ENCODE peak calls at places on chromosomes 2 and 18, in five cellular contexts. N, B, R, G and C are unnamed samples.

GRCh38 chr2:241763551-241764271 is 12.9 kb upstream of the GAL3ST2 start:
- DNase-seq in N (no peak), R (no peak), B (no peak), G (no peak), C (no peak)

GRCh38 chr2:231191896-231192872 is 6.2 kb upstream of the ARMC9 start:
- DNase-seq in N (no peak), G (peak), R (no peak), B (no peak), C (peak)

GRCh38 chr2:176018708-176019107 is 16.6 kb upstream of the LNPK start:
- DNase-seq in N (peak), B (no peak), R (no peak), G (no peak), C (no peak)

GRCh38 chr2:240033330-240033678 is 3.1 kb upstream of the OR6B2 start:
- DNase-seq in R (no peak), B (no peak), N (no peak), G (no peak), C (no peak)

GRCh38 chr2:60470340-60470739 is 83.1 kb downstream of the BCL11A start:
- DNase-seq in G (no peak), N (no peak), B (no peak), R (no peak), C (no peak)

GRCh38 chr2:98822301-98823164 is 91.6 kb upstream of the MGAT4A start:
- DNase-seq in G (no peak), B (peak), R (peak), N (no peak), C (no peak)

GRCh38 chr18:52392160-52392559 is 52.2 kb downstream of the DCC start:
- DNase-seq in G (no peak), N (no peak), B (no peak), R (no peak), C (no peak)

GRCh38 chr2:64749446-64749845 is 95.7 kb upstream of the SERTAD2 start:
- DNase-seq in G (no peak), N (no peak), B (no peak), R (no peak), C (no peak)

GRCh38 chr2:23545811-23546210 is 160.8 kb downstream of the KLHL29 start:
- DNase-seq in B (no peak), R (no peak), N (no peak), G (no peak), C (no peak)

GRCh38 chr2:45119038-45119437 is 109.8 kb upstream of the SIX2 start:
- DNase-seq in G (no peak), R (no peak), N (peak), B (no peak), C (peak)

GRCh38 chr18:6920099-6920955 is 190.8 kb downstream of the ARHGAP28 start:
- DNase-seq in N (peak), B (peak), G (peak), R (no peak), C (peak)

GRCh38 chr18:44466997-44467396 is 213.7 kb upstream of the SETBP1 start:
- DNase-seq in N (no peak), B (no peak), R (no peak), G (no peak), C (no peak)

GRCh38 chr2:2188344-2189111 is 142.5 kb downstream of the MYT1L start:
- DNase-seq in R (no peak), N (no peak), B (no peak), G (no peak), C (no peak)

GRCh38 chr18:58176915-58177717 is 133.1 kb downstream of the NEDD4L start:
- DNase-seq in G (no peak), B (no peak), N (peak), R (no peak), C (peak)

GRCh38 chr2:112646102-112646719 is 472 bp downstream of the SLC20A1 start:
- DNase-seq in B (no peak), G (no peak), N (no peak), R (no peak), C (no peak)

GRCh38 chr2:76684762-76685161 is 837.4 kb downstream of the LRRTM4 start:
- DNase-seq in N (no peak), R (no peak), B (no peak), G (no peak), C (no peak)

GRCh38 chr2:130181338-130181879 is at the start of gene SMPD4:
- DNase-seq in R (peak), N (peak), G (peak), B (peak), C (peak)

GRCh38 chr2:144972676-144973075 is 452.8 kb upstream of the ZEB2 start:
- DNase-seq in N (no peak), G (no peak), B (no peak), R (no peak), C (no peak)

GRCh38 chr2:39516347-39517101 is 79.4 kb upstream of the MAP4K3 start:
- DNase-seq in R (no peak), N (no peak), G (peak), B (no peak), C (no peak)

GRCh38 chr18:24130494-24130893 is 8.4 kb upstream of the CABYR start:
- DNase-seq in N (no peak), G (no peak), B (no peak), R (no peak), C (no peak)